ENCODE peak calls at places on chromosomes 5 and 9, in seven cellular contexts. A is A549, Z is fibroblast of pulmonary artery, Q is pancreas, D is breast epithelium, O is uterus, J is mesothelial cell of epicardium. Y is an unnamed sample.

GRCh38 chr9:110891760-110892159 is 146.5 kb downstream of the LPAR1 start:
- DNase-seq in A (peak; percentile 51), Z (peak; percentile 20), Q (no peak), D (no peak), O (no peak), J (no peak), Y (no peak)

GRCh38 chr5:80417973-80418372 is 10.1 kb downstream of the ZFYVE16 start:
- DNase-seq in A (no peak), Z (no peak), Q (no peak), D (no peak), O (no peak), J (no peak), Y (no peak)

GRCh38 chr9:32455738-32456137 is 70.3 kb downstream of the RIGI start:
- DNase-seq in A (no peak), Z (peak; percentile 19), Q (no peak), D (no peak), O (no peak), J (no peak), Y (no peak)

GRCh38 chr9:19049872-19050636 is 827 bp downstream of the RRAGA start:
- DNase-seq in A (no peak), Z (peak; percentile 46), Q (no peak), D (no peak), O (no peak), J (no peak), Y (no peak)

GRCh38 chr5:141840826-141841360 is 37.3 kb downstream of the PCDH1 start:
- DNase-seq in A (no peak), Z (no peak), Q (no peak), D (no peak), O (no peak), J (no peak), Y (no peak)

GRCh38 chr9:8143677-8144076 is 344.1 kb upstream of the DMAC1 start:
- DNase-seq in A (no peak), Z (no peak), Q (no peak), D (no peak), O (no peak), J (no peak), Y (no peak)

GRCh38 chr5:123785160-123786001 is 273.4 kb downstream of the CSNK1G3 start:
- DNase-seq in A (no peak), Z (peak; percentile 58), Q (peak; percentile 75), D (no peak), O (peak; percentile 36), J (no peak), Y (no peak)

GRCh38 chr5:135724475-135725065 is 109.9 kb upstream of the SLC25A48 start:
- DNase-seq in A (no peak), Z (no peak), Q (no peak), D (no peak), O (no peak), J (no peak), Y (no peak)

GRCh38 chr9:81772144-81772543 is 82.8 kb upstream of the TLE1 start:
- DNase-seq in A (no peak), Z (no peak), Q (no peak), D (no peak), O (no peak), J (no peak), Y (no peak)

GRCh38 chr9:93967020-93967803 is 12.1 kb upstream of the BARX1 start:
- DNase-seq in A (no peak), Z (no peak), Q (no peak), D (no peak), O (no peak), J (no peak), Y (no peak)

GRCh38 chr5:141504216-141504615 is 15.3 kb downstream of the PCDHGC5 start:
- DNase-seq in A (no peak), Z (no peak), Q (no peak), D (no peak), O (no peak), J (no peak), Y (no peak)

GRCh38 chr9:107213561-107214028 is 69.5 kb upstream of the RAD23B start:
- DNase-seq in A (peak; percentile 83), Z (peak; percentile 91), Q (no peak), D (no peak), O (no peak), J (no peak), Y (no peak)

GRCh38 chr9:77305622-77306365 is 128.5 kb downstream of the VPS13A start:
- DNase-seq in A (no peak), Z (peak; percentile 9), Q (no peak), D (no peak), O (no peak), J (no peak), Y (no peak)

GRCh38 chr5:89729623-89730390 is 679.7 kb downstream of the CETN3 start:
- DNase-seq in A (no peak), Z (no peak), Q (no peak), D (no peak), O (no peak), J (no peak), Y (no peak)
- TF ChIP-seq CTCF in A (no peak), Z (no peak), Q (no peak), D (no peak), O (no peak), J (no peak), Y (peak; percentile 49)

GRCh38 chr5:66436721-66437120 is 159.5 kb upstream of the MAST4 start:
- DNase-seq in A (peak; percentile 34), Z (no peak), Q (no peak), D (no peak), O (no peak), J (no peak), Y (no peak)
- TF ChIP-seq CTCF in A (peak; percentile 11), Z (peak; percentile 51), Q (no peak), D (no peak), O (no peak), J (no peak), Y (no peak)

GRCh38 chr5:181189363-181189961 is 15.5 kb downstream of the TRIM7 start:
- DNase-seq in A (no peak), Z (peak; percentile 53), Q (no peak), D (no peak), O (no peak), J (peak; percentile 53), Y (no peak)

GRCh38 chr5:181189962-181190710 is 14.9 kb downstream of the TRIM7 start:
- DNase-seq in A (no peak), Z (no peak), Q (peak; percentile 64), D (no peak), O (no peak), J (peak; percentile 53), Y (no peak)

GRCh38 chr5:181191526-181192336 is 13.3 kb downstream of the TRIM7 start:
- DNase-seq in A (peak; percentile 96), Z (peak; percentile 96), Q (peak; percentile 91), D (peak; percentile 96), O (peak; percentile 96), J (peak; percentile 100), Y (peak; percentile 72)

GRCh38 chr5:181192337-181193046 is 12.5 kb downstream of the TRIM7 start:
- DNase-seq in A (no peak), Z (no peak), Q (no peak), D (no peak), O (no peak), J (no peak), Y (no peak)

GRCh38 chr5:181190711-181191525 is 14.1 kb downstream of the TRIM7 start:
- DNase-seq in A (peak; percentile 66), Z (peak; percentile 46), Q (peak; percentile 61), D (no peak), O (peak; percentile 40), J (peak; percentile 69), Y (no peak)
- TF ChIP-seq CTCF in A (peak; percentile 47), Z (peak; percentile 12), Q (no peak), D (no peak), O (no peak), J (no peak), Y (peak; percentile 17)

DNA sequence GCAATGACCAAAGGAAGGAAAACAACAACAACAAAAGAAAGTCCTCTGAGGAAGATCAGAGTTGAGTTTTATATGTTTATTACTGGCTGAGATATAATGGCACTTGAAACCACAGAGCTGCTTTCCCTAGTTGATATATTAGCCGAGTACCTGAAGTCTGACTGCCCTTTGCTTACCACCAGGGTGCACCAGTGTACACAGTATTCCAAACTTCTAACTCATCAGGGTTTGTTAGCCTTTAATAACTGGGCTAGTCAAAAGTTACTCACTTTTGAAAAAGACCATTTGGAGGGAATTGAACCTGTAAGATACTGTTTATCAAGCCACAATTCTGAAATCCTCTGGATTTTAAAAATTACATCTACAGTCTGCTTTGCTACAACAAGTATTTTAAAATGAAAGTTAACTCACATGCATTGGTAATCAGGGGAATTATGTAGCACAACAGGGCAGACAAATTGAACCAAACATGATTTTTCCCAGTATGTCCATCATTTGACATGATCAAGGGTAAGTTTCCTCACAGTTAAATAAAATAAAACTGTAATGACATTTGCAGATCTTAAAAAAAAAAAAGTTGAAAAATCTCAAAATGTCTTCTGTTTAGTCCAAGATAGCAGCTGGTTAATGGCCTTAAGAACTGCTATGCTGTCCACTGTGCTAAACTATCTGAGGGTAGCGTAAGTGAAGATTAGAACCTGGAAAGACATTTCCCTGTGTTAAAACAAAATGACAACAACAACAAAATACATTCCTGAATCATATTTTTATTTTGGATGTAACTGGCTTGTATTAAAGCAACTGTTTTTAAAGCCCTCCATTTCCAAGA is 57.3 kb upstream of the C6 start:
- DNase-seq in A (peak; percentile 66), Z (peak; percentile 89), Q (peak; percentile 31), D (no peak), O (peak; percentile 38), J (no peak), Y (no peak)
- TF ChIP-seq CTCF in A (peak; percentile 85), Z (peak; percentile 95), Q (peak; percentile 28), D (peak; percentile 41), O (peak; percentile 61), J (peak; percentile 60), Y (peak; percentile 81)

Y was measured in D721Med.